ENCODE peak calls at places on chromosome 4, in eight cellular contexts. K is psoas muscle, X is fibroblast of mammary gland, A is cardiac muscle cell, R is fibroblast of pulmonary artery, E is H1, Q is PC-3, F is sigmoid colon. N is an unnamed sample.

GRCh38 chr4:621296-622070 is 3.9 kb upstream of the PDE6B start:
- DNase-seq in K (no peak), X (no peak), A (no peak), E (no peak), R (no peak), Q (no peak), F (no peak), N (no peak)

GRCh38 chr4:86223472-86223871 is 136.4 kb downstream of the MAPK10 start:
- DNase-seq in F (no peak), E (peak), A (peak), K (no peak), R (peak), Q (peak), X (peak), N (peak)

GRCh38 chr4:1396806-1397455 is 9.3 kb downstream of the NKX1-1 start:
- DNase-seq in F (peak), R (no peak), X (no peak), K (no peak), E (no peak), A (no peak), Q (no peak), N (no peak)

GRCh38 chr4:183348136-183348535 is 25.9 kb upstream of the CLDN24 start:
- DNase-seq in A (no peak), K (no peak), Q (no peak), X (no peak), E (no peak), R (no peak), F (no peak), N (no peak)

GRCh38 chr4:139278956-139279722 is 886 bp downstream of the MGARP start:
- DNase-seq in A (no peak), X (peak), E (no peak), R (peak), F (no peak), Q (no peak), K (no peak), N (no peak)

GRCh38 chr4:78622253-78622979 is 70.8 kb downstream of the ANXA3 start:
- DNase-seq in K (no peak), A (peak), R (peak), Q (peak), X (peak), F (no peak), E (no peak), N (peak)

GRCh38 chr4:151931563-151931962 is 170.8 kb upstream of the GATB start:
- DNase-seq in R (no peak), E (no peak), A (no peak), X (no peak), Q (no peak), K (no peak), F (no peak), N (no peak)

GRCh38 chr4:187124311-187124710 is 400.7 kb upstream of the FAT1 start:
- DNase-seq in F (no peak), E (no peak), A (no peak), X (no peak), R (no peak), Q (no peak), K (no peak), N (no peak)

GRCh38 chr4:54473077-54473545 is 184.6 kb upstream of the KIT start:
- DNase-seq in K (no peak), R (no peak), E (no peak), X (peak), A (no peak), F (no peak), Q (peak), N (peak)

GRCh38 chr4:33111106-33111505 is 2390.9 kb downstream of the PCDH7 start:
- DNase-seq in E (no peak), X (peak), Q (no peak), A (peak), R (peak), K (no peak), F (no peak), N (peak)

GRCh38 chr4:138111462-138112000 is 130.6 kb downstream of the SLC7A11 start:
- DNase-seq in R (peak), E (peak), Q (peak), X (no peak), F (no peak), A (peak), K (no peak), N (peak)

GRCh38 chr4:129822708-129823504 is 727.0 kb downstream of the C4orf33 start:
- DNase-seq in X (peak), Q (peak), K (peak), R (peak), A (peak), F (no peak), E (no peak), N (no peak)

GRCh38 chr4:162409048-162409447 is 245.2 kb upstream of the FSTL5 start:
- DNase-seq in R (no peak), X (no peak), Q (no peak), K (no peak), E (no peak), F (no peak), A (no peak), N (no peak)

GRCh38 chr4:121711263-121712000 is 14.7 kb upstream of the ANXA5 start:
- DNase-seq in A (peak), Q (peak), R (peak), X (peak), K (peak), F (peak), E (peak), N (peak)

GRCh38 chr4:170089743-170090666 is at the start of gene AADAT:
- DNase-seq in E (peak), Q (peak), R (peak), X (peak), K (peak), A (peak), F (peak), N (peak)

GRCh38 chr4:90769251-90769650 is 642.1 kb downstream of the CCSER1 start:
- DNase-seq in Q (no peak), K (no peak), F (no peak), X (no peak), A (no peak), E (no peak), R (peak), N (no peak)

GRCh38 chr4:142909908-142910307 is 63.8 kb upstream of the INPP4B start:
- DNase-seq in E (no peak), F (no peak), Q (no peak), X (no peak), R (no peak), A (no peak), K (no peak), N (peak)

GRCh38 chr4:126630171-126630570 is 1002.6 kb upstream of the INTU start:
- DNase-seq in F (no peak), A (peak), X (peak), Q (no peak), K (no peak), R (peak), E (no peak), N (peak)

GRCh38 chr4:144480068-144480467 is 165.9 kb upstream of the HHIP start:
- DNase-seq in R (no peak), X (no peak), K (no peak), E (no peak), A (no peak), F (no peak), Q (no peak), N (no peak)

GRCh38 chr4:142875117-142875516 is 29.0 kb upstream of the INPP4B start:
- DNase-seq in K (no peak), X (no peak), F (no peak), R (no peak), A (no peak), Q (no peak), E (no peak), N (no peak)

GRCh38 chr4:21858971-21859370 is 89.6 kb downstream of the KCNIP4 start:
- DNase-seq in X (peak), F (no peak), R (no peak), A (no peak), E (no peak), K (no peak), Q (no peak), N (no peak)

GRCh38 chr4:122588453-122589238 is 32.2 kb downstream of the IL21 start:
- DNase-seq in A (no peak), Q (peak), R (peak), X (peak), K (no peak), E (no peak), F (no peak), N (peak)

GRCh38 chr4:95084584-95084983 is 326.8 kb downstream of the BMPR1B start:
- DNase-seq in K (no peak), R (no peak), Q (peak), F (no peak), A (no peak), E (no peak), X (no peak), N (no peak)

GRCh38 chr4:2083116-2083825 is 24.1 kb downstream of the NAT8L start:
- DNase-seq in Q (no peak), F (peak), R (no peak), K (no peak), A (no peak), X (no peak), E (no peak), N (no peak)

GRCh38 chr4:125316391-125316780 is 1.6 kb downstream of the FAT4 start:
- DNase-seq in Q (peak), E (no peak), A (peak), F (no peak), K (peak), R (peak), X (no peak), N (peak)

GRCh38 chr4:153529646-153530045 is 63.5 kb downstream of the TMEM131L start:
- DNase-seq in F (no peak), X (peak), E (no peak), A (peak), Q (no peak), K (no peak), R (peak), N (peak)

GRCh38 chr4:87093443-87094123 is 126.8 kb downstream of the KLHL8 start:
- DNase-seq in Q (peak), F (no peak), R (peak), E (no peak), K (no peak), X (peak), A (peak), N (peak)

GRCh38 chr4:105092356-105092755 is 54.3 kb upstream of the TET2 start:
- DNase-seq in E (no peak), F (no peak), A (peak), R (peak), Q (peak), K (no peak), X (peak), N (peak)

GRCh38 chr4:86338989-86339388 is 20.9 kb downstream of the MAPK10 start:
- DNase-seq in R (peak), F (no peak), Q (peak), E (peak), X (peak), K (no peak), A (peak), N (peak)

GRCh38 chr4:186918466-186918865 is 194.8 kb upstream of the FAT1 start:
- DNase-seq in R (no peak), F (no peak), K (no peak), Q (no peak), A (no peak), X (no peak), E (no peak), N (peak)

GRCh38 chr4:21768349-21769310 is 179.9 kb downstream of the KCNIP4 start:
- DNase-seq in A (peak), Q (peak), K (no peak), X (peak), E (no peak), F (no peak), R (peak), N (peak)

GRCh38 chr4:97548186-97548585 is 595.1 kb downstream of the STPG2 start:
- DNase-seq in E (no peak), A (no peak), X (no peak), F (no peak), R (no peak), K (no peak), Q (no peak), N (no peak)

GRCh38 chr4:76090241-76090691 is 15.8 kb downstream of the ART3 start:
- DNase-seq in A (peak), E (no peak), K (no peak), R (peak), F (no peak), X (peak), Q (no peak), N (peak)

GRCh38 chr4:38601916-38602291 is 62.1 kb upstream of the KLF3 start:
- DNase-seq in X (no peak), E (no peak), K (no peak), A (no peak), Q (no peak), F (no peak), R (no peak), N (no peak)

GRCh38 chr4:38500433-38500832 is 163.6 kb upstream of the KLF3 start:
- DNase-seq in Q (no peak), X (peak), K (no peak), R (no peak), A (no peak), F (no peak), E (no peak), N (peak)

GRCh38 chr4:1851575-1852415 is 4.2 kb downstream of the LETM1 start:
- DNase-seq in K (no peak), A (peak), E (no peak), Q (no peak), X (peak), F (no peak), R (no peak), N (peak)

GRCh38 chr4:118849867-118850812 is 14.2 kb upstream of the SEC24D start:
- DNase-seq in R (peak), Q (peak), A (peak), K (no peak), X (no peak), F (no peak), E (peak), N (no peak)

GRCh38 chr4:3413217-3413671 is 28.5 kb upstream of the HGFAC start:
- DNase-seq in E (no peak), Q (no peak), F (peak), A (no peak), K (no peak), X (peak), R (no peak), N (no peak)

DNA sequence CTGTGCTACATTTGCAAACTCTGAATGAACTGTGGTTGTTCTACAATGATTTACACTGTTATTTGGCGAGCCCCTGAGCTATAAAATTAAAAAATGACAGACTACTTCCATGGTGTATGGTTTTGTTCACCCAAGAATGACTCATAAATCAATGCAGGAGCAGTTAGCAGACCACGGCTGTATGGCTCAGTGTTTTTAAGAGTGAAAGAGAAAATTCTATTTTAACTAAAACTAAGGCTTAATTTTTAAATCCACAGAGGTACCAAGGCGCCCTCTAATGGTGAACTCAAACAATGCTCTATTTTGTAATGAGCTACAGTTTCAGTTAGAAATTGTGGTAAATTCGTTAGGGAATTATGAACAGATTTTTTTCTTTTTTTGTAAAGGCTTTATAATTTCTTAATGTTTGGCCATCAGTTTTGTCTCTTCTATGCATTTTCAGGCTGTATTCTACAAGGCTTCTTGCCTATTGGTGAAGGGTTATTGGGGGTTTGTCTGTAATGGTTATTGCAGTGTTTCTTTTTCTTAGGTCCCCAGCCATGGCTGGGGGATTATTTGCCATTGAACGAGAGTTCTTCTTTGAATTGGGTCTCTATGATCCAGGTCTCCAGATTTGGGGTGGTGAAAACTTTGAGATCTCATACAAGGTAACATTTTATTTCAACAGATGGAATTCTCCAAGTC is 32.5 kb downstream of the HMGB2 start:
- DNase-seq in Q (peak), E (no peak), A (peak), X (peak), K (no peak), F (no peak), R (peak), N (peak)
- TF ChIP-seq CTCF in Q (peak), E (peak), A (peak), X (peak), K (peak), F (no peak), R (peak), N (peak)

GRCh38 chr4:23889368-23889767 is 479 bp downstream of the PPARGC1A start:
- DNase-seq in R (no peak), E (no peak), Q (no peak), F (no peak), A (no peak), K (no peak), X (no peak), N (no peak)

GRCh38 chr4:23888421-23889319 is 1.2 kb downstream of the PPARGC1A start:
- DNase-seq in K (no peak), R (peak), X (peak), Q (no peak), E (no peak), A (peak), F (peak), N (peak)

GRCh38 chr4:23889814-23890269 is at the start of gene PPARGC1A:
- DNase-seq in A (peak), F (peak), Q (no peak), K (peak), E (no peak), R (peak), X (peak), N (no peak)

GRCh38 chr4:23891064-23891421 is 1.2 kb upstream of the PPARGC1A start:
- DNase-seq in X (no peak), E (no peak), K (no peak), A (no peak), Q (no peak), F (no peak), R (no peak), N (no peak)

GRCh38 chr4:23890369-23891063 is 669 bp upstream of the PPARGC1A start:
- DNase-seq in X (no peak), A (peak), Q (no peak), E (no peak), K (no peak), R (no peak), F (no peak), N (no peak)
- H3K4me3 ChIP-seq in X (no peak), A (peak), Q (no peak), E (no peak), K (peak), R (no peak), F (peak), N (peak)

GRCh38 chr4:19883841-19884240 is 367.9 kb upstream of the SLIT2 start:
- DNase-seq in E (no peak), A (no peak), R (peak), X (peak), K (no peak), F (no peak), Q (peak), N (peak)

GRCh38 chr4:19888587-19888986 is 363.1 kb upstream of the SLIT2 start:
- DNase-seq in A (no peak), R (no peak), X (no peak), E (no peak), F (no peak), K (no peak), Q (no peak), N (no peak)
- TF ChIP-seq CTCF in A (no peak), R (no peak), X (no peak), E (no peak), F (no peak), K (no peak), Q (peak), N (no peak)

DNA sequence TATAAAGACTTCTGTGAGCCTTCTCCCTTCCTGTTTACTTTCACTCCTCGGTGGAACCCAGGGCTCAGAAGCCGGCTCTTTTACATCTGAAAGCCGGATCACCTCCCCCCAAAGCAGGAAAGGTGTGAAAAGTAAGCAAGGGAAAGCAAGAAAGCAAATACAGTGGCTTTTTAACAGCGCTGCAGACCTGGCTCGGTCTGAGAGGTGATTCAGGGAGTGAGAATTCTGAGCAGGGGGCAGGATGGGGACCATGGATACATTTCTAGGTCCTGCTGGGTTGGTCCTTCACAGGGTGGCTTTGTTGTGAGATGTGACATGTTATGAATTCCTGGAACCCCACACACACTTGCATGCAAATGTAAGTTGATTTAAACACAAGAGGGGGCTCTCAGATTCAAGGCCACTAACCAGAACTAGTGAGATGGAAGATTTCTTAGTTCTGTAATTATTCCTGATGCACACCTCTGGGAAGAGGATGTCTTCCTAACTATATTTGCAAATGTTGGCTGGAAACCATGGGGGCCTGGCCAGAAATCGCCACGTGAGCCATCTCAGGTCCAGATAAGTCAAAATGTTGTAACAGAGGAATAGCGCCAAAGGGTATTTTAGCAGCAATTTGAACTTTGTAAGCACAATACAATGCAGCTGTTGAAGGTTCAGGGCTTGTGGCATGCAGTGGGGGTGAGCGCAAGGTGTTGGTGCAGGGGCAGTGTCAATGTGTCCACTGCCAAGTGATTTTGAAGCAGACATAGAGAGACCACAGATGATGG is 670.1 kb upstream of the LCORL start:
- DNase-seq in K (no peak), A (no peak), R (no peak), Q (no peak), F (no peak), X (no peak), E (peak), N (no peak)
- H3K4me3 ChIP-seq in K (no peak), A (no peak), R (no peak), Q (no peak), F (no peak), X (no peak), E (peak), N (no peak)

N was measured in AG10803.